ENCODE peak calls at places on chromosomes 2 and 18, in eight cellular contexts. One of them, this sample, is unnamed.

GRCh38 chr2:223909048-223909741 is 35.9 kb downstream of the WDFY1 start:
- DNase-seq in HepG2: peak; percentile 50
- DNase-seq in esophagus muscularis mucosa: no peak
- DNase-seq in transverse colon: no peak
- DNase-seq in suprapubic skin: no peak
- DNase-seq in K562: no peak
- DNase-seq in stomach: no peak
- DNase-seq in SK-N-SH: no peak
- DNase-seq in this sample: no peak

GRCh38 chr2:36731941-36732700 is 35.6 kb downstream of the VIT start:
- DNase-seq in HepG2: no peak
- DNase-seq in esophagus muscularis mucosa: no peak
- DNase-seq in transverse colon: no peak
- DNase-seq in suprapubic skin: no peak
- DNase-seq in K562: no peak
- DNase-seq in stomach: no peak
- DNase-seq in SK-N-SH: peak; percentile 53
- DNase-seq in this sample: no peak

GRCh38 chr2:43067254-43068052 is 159.0 kb downstream of the ZFP36L2 start:
- DNase-seq in HepG2: no peak
- DNase-seq in esophagus muscularis mucosa: no peak
- DNase-seq in transverse colon: peak; percentile 6
- DNase-seq in suprapubic skin: no peak
- DNase-seq in K562: no peak
- DNase-seq in stomach: peak; percentile 16
- DNase-seq in SK-N-SH: peak; percentile 60
- DNase-seq in this sample: peak; percentile 50

GRCh38 chr18:78912336-78912735 is 67.3 kb upstream of the SALL3 start:
- DNase-seq in HepG2: no peak
- DNase-seq in esophagus muscularis mucosa: no peak
- DNase-seq in transverse colon: no peak
- DNase-seq in suprapubic skin: no peak
- DNase-seq in K562: no peak
- DNase-seq in stomach: no peak
- DNase-seq in SK-N-SH: no peak
- DNase-seq in this sample: no peak

GRCh38 chr2:115414461-115414860 is 972.0 kb downstream of the DPP10 start:
- DNase-seq in HepG2: no peak
- DNase-seq in esophagus muscularis mucosa: no peak
- DNase-seq in transverse colon: no peak
- DNase-seq in suprapubic skin: no peak
- DNase-seq in K562: no peak
- DNase-seq in stomach: no peak
- DNase-seq in SK-N-SH: no peak
- DNase-seq in this sample: no peak

GRCh38 chr2:96082211-96083063 is 33.9 kb downstream of the ADRA2B start:
- DNase-seq in HepG2: no peak
- DNase-seq in esophagus muscularis mucosa: peak; percentile 90
- DNase-seq in transverse colon: no peak
- DNase-seq in suprapubic skin: peak; percentile 54
- DNase-seq in K562: no peak
- DNase-seq in stomach: no peak
- DNase-seq in SK-N-SH: no peak
- DNase-seq in this sample: no peak

GRCh38 chr18:23071285-23071684 is 64.0 kb upstream of the CABLES1 start:
- DNase-seq in HepG2: no peak
- DNase-seq in esophagus muscularis mucosa: no peak
- DNase-seq in transverse colon: peak; percentile 66
- DNase-seq in suprapubic skin: no peak
- DNase-seq in K562: no peak
- DNase-seq in stomach: peak; percentile 50
- DNase-seq in SK-N-SH: no peak
- DNase-seq in this sample: peak; percentile 70

GRCh38 chr2:56113571-56113970 is 70.2 kb upstream of the CCDC85A start:
- DNase-seq in HepG2: no peak
- DNase-seq in esophagus muscularis mucosa: peak; percentile 86
- DNase-seq in transverse colon: no peak
- DNase-seq in suprapubic skin: no peak
- DNase-seq in K562: no peak
- DNase-seq in stomach: no peak
- DNase-seq in SK-N-SH: no peak
- DNase-seq in this sample: no peak

GRCh38 chr2:25586726-25587144 is 86.6 kb downstream of the DTNB start:
- DNase-seq in HepG2: no peak
- DNase-seq in esophagus muscularis mucosa: no peak
- DNase-seq in transverse colon: no peak
- DNase-seq in suprapubic skin: no peak
- DNase-seq in K562: no peak
- DNase-seq in stomach: no peak
- DNase-seq in SK-N-SH: peak; percentile 78
- DNase-seq in this sample: no peak

GRCh38 chr2:63425079-63425416 is 163.2 kb downstream of the WDPCP start:
- DNase-seq in HepG2: no peak
- DNase-seq in esophagus muscularis mucosa: no peak
- DNase-seq in transverse colon: no peak
- DNase-seq in suprapubic skin: no peak
- DNase-seq in K562: no peak
- DNase-seq in stomach: no peak
- DNase-seq in SK-N-SH: no peak
- DNase-seq in this sample: no peak

GRCh38 chr2:240326886-240327285 is 108.6 kb upstream of the GPC1 start:
- DNase-seq in HepG2: no peak
- DNase-seq in esophagus muscularis mucosa: no peak
- DNase-seq in transverse colon: no peak
- DNase-seq in suprapubic skin: peak; percentile 52
- DNase-seq in K562: no peak
- DNase-seq in stomach: no peak
- DNase-seq in SK-N-SH: no peak
- DNase-seq in this sample: no peak

GRCh38 chr18:80106482-80107051 is 2.5 kb upstream of the ADNP2 start:
- DNase-seq in HepG2: peak; percentile 80
- DNase-seq in esophagus muscularis mucosa: peak; percentile 86
- DNase-seq in transverse colon: no peak
- DNase-seq in suprapubic skin: no peak
- DNase-seq in K562: no peak
- DNase-seq in stomach: no peak
- DNase-seq in SK-N-SH: no peak
- DNase-seq in this sample: no peak

GRCh38 chr2:118801154-118801553 is 46.3 kb downstream of the EN1 start:
- DNase-seq in HepG2: no peak
- DNase-seq in esophagus muscularis mucosa: no peak
- DNase-seq in transverse colon: no peak
- DNase-seq in suprapubic skin: no peak
- DNase-seq in K562: no peak
- DNase-seq in stomach: no peak
- DNase-seq in SK-N-SH: no peak
- DNase-seq in this sample: no peak

GRCh38 chr2:235216901-235217300 is 265.1 kb downstream of the SH3BP4 start:
- DNase-seq in HepG2: no peak
- DNase-seq in esophagus muscularis mucosa: peak; percentile 72
- DNase-seq in transverse colon: no peak
- DNase-seq in suprapubic skin: no peak
- DNase-seq in K562: no peak
- DNase-seq in stomach: no peak
- DNase-seq in SK-N-SH: no peak
- DNase-seq in this sample: no peak

GRCh38 chr2:227473019-227473461 is 1.1 kb downstream of the AGFG1 start:
- DNase-seq in HepG2: no peak
- DNase-seq in esophagus muscularis mucosa: no peak
- DNase-seq in transverse colon: no peak
- DNase-seq in suprapubic skin: no peak
- DNase-seq in K562: no peak
- DNase-seq in stomach: no peak
- DNase-seq in SK-N-SH: no peak
- DNase-seq in this sample: no peak

GRCh38 chr2:190657474-190658252 is 8.8 kb downstream of the NAB1 start:
- DNase-seq in HepG2: no peak
- DNase-seq in esophagus muscularis mucosa: no peak
- DNase-seq in transverse colon: no peak
- DNase-seq in suprapubic skin: no peak
- DNase-seq in K562: no peak
- DNase-seq in stomach: no peak
- DNase-seq in SK-N-SH: no peak
- DNase-seq in this sample: no peak

GRCh38 chr18:26963292-26963691 is 97.8 kb upstream of the AQP4 start:
- DNase-seq in HepG2: no peak
- DNase-seq in esophagus muscularis mucosa: no peak
- DNase-seq in transverse colon: no peak
- DNase-seq in suprapubic skin: no peak
- DNase-seq in K562: no peak
- DNase-seq in stomach: no peak
- DNase-seq in SK-N-SH: no peak
- DNase-seq in this sample: no peak

GRCh38 chr2:173195100-173195499 is 119.5 kb downstream of the MAP3K20 start:
- DNase-seq in HepG2: no peak
- DNase-seq in esophagus muscularis mucosa: no peak
- DNase-seq in transverse colon: no peak
- DNase-seq in suprapubic skin: no peak
- DNase-seq in K562: no peak
- DNase-seq in stomach: no peak
- DNase-seq in SK-N-SH: no peak
- DNase-seq in this sample: no peak

GRCh38 chr2:68368657-68369339 is 3.7 kb downstream of the PLEK start:
- DNase-seq in HepG2: no peak
- DNase-seq in esophagus muscularis mucosa: no peak
- DNase-seq in transverse colon: no peak
- DNase-seq in suprapubic skin: no peak
- DNase-seq in K562: no peak
- DNase-seq in stomach: no peak
- DNase-seq in SK-N-SH: no peak
- DNase-seq in this sample: no peak

GRCh38 chr2:167827352-167828097 is 419.9 kb downstream of the STK39 start:
- DNase-seq in HepG2: peak; percentile 99
- DNase-seq in esophagus muscularis mucosa: no peak
- DNase-seq in transverse colon: no peak
- DNase-seq in suprapubic skin: no peak
- DNase-seq in K562: no peak
- DNase-seq in stomach: no peak
- DNase-seq in SK-N-SH: no peak
- DNase-seq in this sample: no peak

GRCh38 chr2:202038471-202039277 is 5.0 kb downstream of the FZD7 start:
- DNase-seq in HepG2: no peak
- DNase-seq in esophagus muscularis mucosa: no peak
- DNase-seq in transverse colon: peak; percentile 23
- DNase-seq in suprapubic skin: no peak
- DNase-seq in K562: peak; percentile 28
- DNase-seq in stomach: no peak
- DNase-seq in SK-N-SH: no peak
- DNase-seq in this sample: no peak
- TF ChIP-seq POLR2AphosphoS5 in HepG2: no peak
- TF ChIP-seq POLR2AphosphoS5 in esophagus muscularis mucosa: no peak
- TF ChIP-seq POLR2AphosphoS5 in transverse colon: no peak
- TF ChIP-seq POLR2AphosphoS5 in suprapubic skin: no peak
- TF ChIP-seq POLR2AphosphoS5 in K562: no peak
- TF ChIP-seq POLR2AphosphoS5 in stomach: no peak
- TF ChIP-seq POLR2AphosphoS5 in SK-N-SH: peak; percentile 25
- TF ChIP-seq POLR2AphosphoS5 in this sample: no peak

GRCh38 chr18:34660572-34660971 is 49.5 kb upstream of the DTNA start:
- DNase-seq in HepG2: no peak
- DNase-seq in esophagus muscularis mucosa: no peak
- DNase-seq in transverse colon: no peak
- DNase-seq in suprapubic skin: no peak
- DNase-seq in K562: no peak
- DNase-seq in stomach: no peak
- DNase-seq in SK-N-SH: no peak
- DNase-seq in this sample: no peak
- H3K4me3 ChIP-seq in HepG2: no peak overlapping the region
- H3K4me3 ChIP-seq in esophagus muscularis mucosa: no peak overlapping the region
- H3K4me3 ChIP-seq in transverse colon: no peak overlapping the region
- H3K4me3 ChIP-seq in suprapubic skin: no peak overlapping the region
- H3K4me3 ChIP-seq in K562: no peak overlapping the region
- H3K4me3 ChIP-seq in stomach: no peak overlapping the region
- H3K4me3 ChIP-seq in SK-N-SH: no peak overlapping the region
- H3K4me3 ChIP-seq in this sample: no peak overlapping the region

GRCh38 chr2:205274801-205275200 is 407.5 kb upstream of the NRP2 start:
- DNase-seq in HepG2: no peak
- DNase-seq in esophagus muscularis mucosa: no peak
- DNase-seq in transverse colon: no peak
- DNase-seq in suprapubic skin: no peak
- DNase-seq in K562: no peak
- DNase-seq in stomach: no peak
- DNase-seq in SK-N-SH: no peak
- DNase-seq in this sample: no peak
- TF ChIP-seq EP300 in HepG2: no peak
- TF ChIP-seq EP300 in esophagus muscularis mucosa: no peak
- TF ChIP-seq EP300 in transverse colon: no peak
- TF ChIP-seq EP300 in suprapubic skin: no peak
- TF ChIP-seq EP300 in K562: no peak
- TF ChIP-seq EP300 in stomach: no peak
- TF ChIP-seq EP300 in SK-N-SH: no peak
- TF ChIP-seq EP300 in this sample: no peak

GRCh38 chr18:32373505-32373904 is 97.2 kb downstream of the GAREM1 start:
- DNase-seq in HepG2: no peak
- DNase-seq in esophagus muscularis mucosa: no peak
- DNase-seq in transverse colon: no peak
- DNase-seq in suprapubic skin: no peak
- DNase-seq in K562: no peak
- DNase-seq in stomach: no peak
- DNase-seq in SK-N-SH: no peak
- DNase-seq in this sample: no peak
- TF ChIP-seq POLR2AphosphoS5 in HepG2: no peak
- TF ChIP-seq POLR2AphosphoS5 in esophagus muscularis mucosa: no peak
- TF ChIP-seq POLR2AphosphoS5 in transverse colon: no peak
- TF ChIP-seq POLR2AphosphoS5 in suprapubic skin: no peak
- TF ChIP-seq POLR2AphosphoS5 in K562: no peak
- TF ChIP-seq POLR2AphosphoS5 in stomach: no peak
- TF ChIP-seq POLR2AphosphoS5 in SK-N-SH: no peak
- TF ChIP-seq POLR2AphosphoS5 in this sample: no peak

GRCh38 chr2:85089464-85090072 is 43.6 kb upstream of the TCF7L1 start:
- DNase-seq in HepG2: no peak
- DNase-seq in esophagus muscularis mucosa: no peak
- DNase-seq in transverse colon: no peak
- DNase-seq in suprapubic skin: no peak
- DNase-seq in K562: no peak
- DNase-seq in stomach: no peak
- DNase-seq in SK-N-SH: no peak
- DNase-seq in this sample: no peak
- H3K4me3 ChIP-seq in HepG2: no peak overlapping the region
- H3K4me3 ChIP-seq in esophagus muscularis mucosa: no peak overlapping the region
- H3K4me3 ChIP-seq in transverse colon: no peak overlapping the region
- H3K4me3 ChIP-seq in suprapubic skin: no peak overlapping the region
- H3K4me3 ChIP-seq in K562: no peak overlapping the region
- H3K4me3 ChIP-seq in stomach: no peak overlapping the region
- H3K4me3 ChIP-seq in SK-N-SH: no peak overlapping the region
- H3K4me3 ChIP-seq in this sample: no peak overlapping the region

This sample was measured in sigmoid colon.